ENCODE peak calls at places on chromosomes 7 and 10, in nine cellular contexts. One of them, this sample, is unnamed.

GRCh38 chr10:3020311-3020710 is 47.0 kb upstream of the PFKP start:
- DNase-seq in BJ: no peak
- DNase-seq in astrocyte of the spinal cord: no peak
- DNase-seq in Panc1: no peak
- DNase-seq in dorsolateral prefrontal cortex: no peak
- DNase-seq in MM.1S: no peak
- DNase-seq in aorta: no peak
- DNase-seq in HCT116: no peak
- DNase-seq in brain microvascular endothelial cell: no peak
- DNase-seq in this sample: no peak

GRCh38 chr7:148898845-148899474 is 14.9 kb upstream of the EZH2 start:
- DNase-seq in BJ: no peak
- DNase-seq in astrocyte of the spinal cord: no peak
- DNase-seq in Panc1: no peak
- DNase-seq in dorsolateral prefrontal cortex: no peak
- DNase-seq in MM.1S: no peak
- DNase-seq in aorta: peak; percentile 32
- DNase-seq in HCT116: no peak
- DNase-seq in brain microvascular endothelial cell: no peak
- DNase-seq in this sample: no peak

GRCh38 chr7:27910341-27910740 is 170.4 kb downstream of the TAX1BP1 start:
- DNase-seq in BJ: no peak
- DNase-seq in astrocyte of the spinal cord: no peak
- DNase-seq in Panc1: no peak
- DNase-seq in dorsolateral prefrontal cortex: no peak
- DNase-seq in MM.1S: no peak
- DNase-seq in aorta: no peak
- DNase-seq in HCT116: no peak
- DNase-seq in brain microvascular endothelial cell: no peak
- DNase-seq in this sample: no peak

GRCh38 chr10:4384254-4384653 is 441.8 kb upstream of the AKR1E2 start:
- DNase-seq in BJ: no peak
- DNase-seq in astrocyte of the spinal cord: peak; percentile 89
- DNase-seq in Panc1: no peak
- DNase-seq in dorsolateral prefrontal cortex: no peak
- DNase-seq in MM.1S: no peak
- DNase-seq in aorta: no peak
- DNase-seq in HCT116: no peak
- DNase-seq in brain microvascular endothelial cell: peak; percentile 48
- DNase-seq in this sample: no peak

GRCh38 chr10:62199584-62199983 is 69.1 kb downstream of the RTKN2 start:
- DNase-seq in BJ: no peak
- DNase-seq in astrocyte of the spinal cord: no peak
- DNase-seq in Panc1: no peak
- DNase-seq in dorsolateral prefrontal cortex: no peak
- DNase-seq in MM.1S: no peak
- DNase-seq in aorta: no peak
- DNase-seq in HCT116: no peak
- DNase-seq in brain microvascular endothelial cell: no peak
- DNase-seq in this sample: no peak

GRCh38 chr10:69407621-69408301 is 9.0 kb downstream of the TACR2 start:
- DNase-seq in BJ: no peak
- DNase-seq in astrocyte of the spinal cord: no peak
- DNase-seq in Panc1: no peak
- DNase-seq in dorsolateral prefrontal cortex: no peak
- DNase-seq in MM.1S: peak; percentile 45
- DNase-seq in aorta: no peak
- DNase-seq in HCT116: no peak
- DNase-seq in brain microvascular endothelial cell: no peak
- DNase-seq in this sample: peak; percentile 70

GRCh38 chr10:127612-128432 is 7.4 kb upstream of the ZMYND11 start:
- DNase-seq in BJ: no peak
- DNase-seq in astrocyte of the spinal cord: no peak
- DNase-seq in Panc1: no peak
- DNase-seq in dorsolateral prefrontal cortex: no peak
- DNase-seq in MM.1S: no peak
- DNase-seq in aorta: no peak
- DNase-seq in HCT116: no peak
- DNase-seq in brain microvascular endothelial cell: no peak
- DNase-seq in this sample: no peak

GRCh38 chr7:81414411-81414810 is 355.4 kb downstream of the HGF start:
- DNase-seq in BJ: no peak
- DNase-seq in astrocyte of the spinal cord: no peak
- DNase-seq in Panc1: no peak
- DNase-seq in dorsolateral prefrontal cortex: no peak
- DNase-seq in MM.1S: no peak
- DNase-seq in aorta: no peak
- DNase-seq in HCT116: no peak
- DNase-seq in brain microvascular endothelial cell: no peak
- DNase-seq in this sample: no peak

GRCh38 chr10:18456984-18457383 is 194.4 kb downstream of the NSUN6 start:
- DNase-seq in BJ: no peak
- DNase-seq in astrocyte of the spinal cord: no peak
- DNase-seq in Panc1: no peak
- DNase-seq in dorsolateral prefrontal cortex: no peak
- DNase-seq in MM.1S: no peak
- DNase-seq in aorta: no peak
- DNase-seq in HCT116: no peak
- DNase-seq in brain microvascular endothelial cell: no peak
- DNase-seq in this sample: no peak

GRCh38 chr10:131213651-131214505 is 97.6 kb downstream of the TCERG1L start:
- DNase-seq in BJ: no peak
- DNase-seq in astrocyte of the spinal cord: no peak
- DNase-seq in Panc1: no peak
- DNase-seq in dorsolateral prefrontal cortex: no peak
- DNase-seq in MM.1S: no peak
- DNase-seq in aorta: no peak
- DNase-seq in HCT116: no peak
- DNase-seq in brain microvascular endothelial cell: no peak
- DNase-seq in this sample: no peak

GRCh38 chr7:158695726-158696452 is 8.7 kb downstream of the NCAPG2 start:
- DNase-seq in BJ: no peak
- DNase-seq in astrocyte of the spinal cord: peak; percentile 80
- DNase-seq in Panc1: no peak
- DNase-seq in dorsolateral prefrontal cortex: no peak
- DNase-seq in MM.1S: no peak
- DNase-seq in aorta: no peak
- DNase-seq in HCT116: peak; percentile 34
- DNase-seq in brain microvascular endothelial cell: peak; percentile 83
- DNase-seq in this sample: peak; percentile 73

GRCh38 chr7:105916603-105917002 is 40.2 kb upstream of the ATXN7L1 start:
- DNase-seq in BJ: no peak
- DNase-seq in astrocyte of the spinal cord: peak; percentile 39
- DNase-seq in Panc1: no peak
- DNase-seq in dorsolateral prefrontal cortex: no peak
- DNase-seq in MM.1S: no peak
- DNase-seq in aorta: no peak
- DNase-seq in HCT116: no peak
- DNase-seq in brain microvascular endothelial cell: peak; percentile 17
- DNase-seq in this sample: no peak

DNA sequence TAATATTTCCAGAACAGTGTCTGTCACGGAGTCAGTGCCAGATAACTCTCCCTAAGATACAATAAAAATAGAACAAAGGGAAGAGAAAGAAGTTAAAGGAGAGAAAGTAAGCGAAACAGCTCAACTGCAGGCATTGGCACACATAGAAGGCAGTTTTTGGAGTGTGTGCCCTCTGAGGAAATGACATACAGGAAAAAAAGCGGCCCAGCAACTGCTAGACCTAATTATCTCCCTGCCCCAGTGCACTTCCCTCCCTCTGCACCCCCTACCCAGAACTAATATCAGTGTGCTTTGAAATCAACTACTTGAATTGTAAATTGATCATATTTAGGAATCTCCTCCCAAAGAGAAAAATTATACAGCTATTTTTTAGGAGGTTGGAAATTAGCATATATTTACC is 65.1 kb downstream of the MACC1 start:
- DNase-seq in BJ: no peak
- DNase-seq in astrocyte of the spinal cord: no peak
- DNase-seq in Panc1: no peak
- DNase-seq in dorsolateral prefrontal cortex: no peak
- DNase-seq in MM.1S: no peak
- DNase-seq in aorta: no peak
- DNase-seq in HCT116: no peak
- DNase-seq in brain microvascular endothelial cell: no peak
- DNase-seq in this sample: no peak
- H3K4me3 ChIP-seq in BJ: no peak overlapping the region
- H3K4me3 ChIP-seq in astrocyte of the spinal cord: no peak overlapping the region
- H3K4me3 ChIP-seq in Panc1: no peak overlapping the region
- H3K4me3 ChIP-seq in dorsolateral prefrontal cortex: no peak overlapping the region
- H3K4me3 ChIP-seq in MM.1S: no peak overlapping the region
- H3K4me3 ChIP-seq in aorta: no peak overlapping the region
- H3K4me3 ChIP-seq in HCT116: no peak overlapping the region
- H3K4me3 ChIP-seq in brain microvascular endothelial cell: no peak overlapping the region
- H3K4me3 ChIP-seq in this sample: no peak overlapping the region

GRCh38 chr10:124944982-124945381 is 3.1 kb downstream of the ZRANB1 start:
- DNase-seq in BJ: no peak
- DNase-seq in astrocyte of the spinal cord: peak; percentile 30
- DNase-seq in Panc1: no peak
- DNase-seq in dorsolateral prefrontal cortex: no peak
- DNase-seq in MM.1S: no peak
- DNase-seq in aorta: no peak
- DNase-seq in HCT116: no peak
- DNase-seq in brain microvascular endothelial cell: no peak
- DNase-seq in this sample: no peak

GRCh38 chr10:124942317-124943169 is 620 bp downstream of the ZRANB1 start:
- DNase-seq in BJ: no peak
- DNase-seq in astrocyte of the spinal cord: no peak
- DNase-seq in Panc1: no peak
- DNase-seq in dorsolateral prefrontal cortex: no peak
- DNase-seq in MM.1S: no peak
- DNase-seq in aorta: no peak
- DNase-seq in HCT116: no peak
- DNase-seq in brain microvascular endothelial cell: no peak
- DNase-seq in this sample: no peak

GRCh38 chr10:124941823-124942222 is at the start of gene ZRANB1:
- DNase-seq in BJ: no peak
- DNase-seq in astrocyte of the spinal cord: no peak
- DNase-seq in Panc1: no peak
- DNase-seq in dorsolateral prefrontal cortex: no peak
- DNase-seq in MM.1S: no peak
- DNase-seq in aorta: no peak
- DNase-seq in HCT116: no peak
- DNase-seq in brain microvascular endothelial cell: no peak
- DNase-seq in this sample: no peak

GRCh38 chr10:124946945-124947344 is 5.0 kb downstream of the ZRANB1 start:
- DNase-seq in BJ: no peak
- DNase-seq in astrocyte of the spinal cord: no peak
- DNase-seq in Panc1: no peak
- DNase-seq in dorsolateral prefrontal cortex: no peak
- DNase-seq in MM.1S: peak; percentile 53
- DNase-seq in aorta: no peak
- DNase-seq in HCT116: no peak
- DNase-seq in brain microvascular endothelial cell: no peak
- DNase-seq in this sample: no peak

GRCh38 chr10:124943301-124944092 is 1.6 kb downstream of the ZRANB1 start:
- DNase-seq in BJ: peak; percentile 85
- DNase-seq in astrocyte of the spinal cord: peak; percentile 69
- DNase-seq in Panc1: peak; percentile 83
- DNase-seq in dorsolateral prefrontal cortex: no peak
- DNase-seq in MM.1S: no peak
- DNase-seq in aorta: no peak
- DNase-seq in HCT116: peak; percentile 7
- DNase-seq in brain microvascular endothelial cell: peak; percentile 39
- DNase-seq in this sample: no peak
- H3K4me3 ChIP-seq in BJ: no peak overlapping the region
- H3K4me3 ChIP-seq in astrocyte of the spinal cord: no peak overlapping the region
- H3K4me3 ChIP-seq in Panc1: no peak overlapping the region
- H3K4me3 ChIP-seq in dorsolateral prefrontal cortex: no peak overlapping the region
- H3K4me3 ChIP-seq in MM.1S: no peak overlapping the region
- H3K4me3 ChIP-seq in aorta: no peak overlapping the region
- H3K4me3 ChIP-seq in HCT116: no peak overlapping the region
- H3K4me3 ChIP-seq in brain microvascular endothelial cell: no peak overlapping the region
- H3K4me3 ChIP-seq in this sample: peak overlapping the region; percentile 23

GRCh38 chr10:97321032-97321806 is 2.1 kb downstream of the FRAT1 start:
- DNase-seq in BJ: no peak
- DNase-seq in astrocyte of the spinal cord: no peak
- DNase-seq in Panc1: no peak
- DNase-seq in dorsolateral prefrontal cortex: no peak
- DNase-seq in MM.1S: no peak
- DNase-seq in aorta: peak; percentile 77
- DNase-seq in HCT116: no peak
- DNase-seq in brain microvascular endothelial cell: no peak
- DNase-seq in this sample: peak; percentile 78
- H3K4me3 ChIP-seq in BJ: no peak overlapping the region
- H3K4me3 ChIP-seq in astrocyte of the spinal cord: no peak overlapping the region
- H3K4me3 ChIP-seq in Panc1: no peak overlapping the region
- H3K4me3 ChIP-seq in dorsolateral prefrontal cortex: peak overlapping the region; percentile 67
- H3K4me3 ChIP-seq in MM.1S: peak overlapping the region; percentile 71
- H3K4me3 ChIP-seq in aorta: peak overlapping the region; percentile 56
- H3K4me3 ChIP-seq in HCT116: no peak overlapping the region
- H3K4me3 ChIP-seq in brain microvascular endothelial cell: peak overlapping the region; percentile 15
- H3K4me3 ChIP-seq in this sample: peak overlapping the region; percentile 71

DNA sequence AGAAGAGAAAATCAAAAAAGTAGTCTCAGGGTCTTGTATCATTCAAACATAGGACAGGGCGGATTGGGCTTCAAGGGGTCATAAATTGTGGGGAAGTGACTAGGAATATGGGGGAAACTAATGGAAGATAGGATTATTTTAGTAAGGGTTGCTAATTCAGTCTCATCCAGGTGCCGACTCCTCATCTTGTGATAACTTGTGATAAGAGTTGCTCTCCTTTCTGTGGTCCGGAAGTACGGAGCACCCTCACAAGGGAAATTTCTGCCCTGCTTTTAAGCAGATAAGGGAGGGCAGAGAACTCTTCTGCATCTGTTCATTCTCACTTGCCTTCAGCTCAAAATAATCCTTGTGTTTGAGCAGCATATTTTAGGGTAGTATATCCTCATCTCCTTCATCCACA is 436.4 kb upstream of the LRGUK start:
- DNase-seq in BJ: no peak
- DNase-seq in astrocyte of the spinal cord: no peak
- DNase-seq in Panc1: no peak
- DNase-seq in dorsolateral prefrontal cortex: no peak
- DNase-seq in MM.1S: no peak
- DNase-seq in aorta: no peak
- DNase-seq in HCT116: no peak
- DNase-seq in brain microvascular endothelial cell: no peak
- DNase-seq in this sample: no peak
- H3K4me3 ChIP-seq in BJ: no peak overlapping the region
- H3K4me3 ChIP-seq in astrocyte of the spinal cord: no peak overlapping the region
- H3K4me3 ChIP-seq in Panc1: no peak overlapping the region
- H3K4me3 ChIP-seq in dorsolateral prefrontal cortex: no peak overlapping the region
- H3K4me3 ChIP-seq in MM.1S: no peak overlapping the region
- H3K4me3 ChIP-seq in aorta: no peak overlapping the region
- H3K4me3 ChIP-seq in HCT116: no peak overlapping the region
- H3K4me3 ChIP-seq in brain microvascular endothelial cell: no peak overlapping the region
- H3K4me3 ChIP-seq in this sample: no peak overlapping the region

DNA sequence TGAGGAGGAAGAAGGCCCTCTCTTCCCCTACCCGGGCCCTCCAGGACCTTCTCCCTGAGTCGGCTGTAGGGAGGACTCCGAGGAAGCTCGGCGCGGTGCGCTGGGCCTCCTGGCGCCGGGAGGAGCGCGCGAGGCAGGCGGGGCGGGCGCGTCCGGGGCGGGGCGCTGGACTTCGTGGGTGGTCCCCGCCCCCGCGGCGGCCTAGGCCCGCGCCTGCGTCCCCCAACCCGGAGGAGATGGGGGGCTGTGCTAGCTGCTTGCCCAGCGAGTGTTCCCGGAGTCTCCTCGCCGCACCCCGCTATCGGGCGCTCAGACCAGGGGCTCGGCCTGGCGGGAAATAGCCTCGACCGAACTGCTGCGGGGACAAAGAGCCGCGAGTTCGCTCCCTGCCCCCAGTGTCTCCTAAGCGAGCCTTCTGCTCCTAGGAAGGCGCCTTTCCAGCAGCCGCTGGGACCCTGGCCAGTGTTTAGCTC is 19.2 kb upstream of the SMO start:
- DNase-seq in BJ: no peak
- DNase-seq in astrocyte of the spinal cord: peak; percentile 22
- DNase-seq in Panc1: no peak
- DNase-seq in dorsolateral prefrontal cortex: no peak
- DNase-seq in MM.1S: no peak
- DNase-seq in aorta: peak; percentile 84
- DNase-seq in HCT116: no peak
- DNase-seq in brain microvascular endothelial cell: no peak
- DNase-seq in this sample: peak; percentile 90
- H3K4me3 ChIP-seq in BJ: peak overlapping the region; percentile 42
- H3K4me3 ChIP-seq in astrocyte of the spinal cord: peak overlapping the region; percentile 48
- H3K4me3 ChIP-seq in Panc1: no peak overlapping the region
- H3K4me3 ChIP-seq in dorsolateral prefrontal cortex: peak overlapping the region; percentile 49
- H3K4me3 ChIP-seq in MM.1S: peak overlapping the region; percentile 26
- H3K4me3 ChIP-seq in aorta: peak overlapping the region; percentile 27
- H3K4me3 ChIP-seq in HCT116: no peak overlapping the region
- H3K4me3 ChIP-seq in brain microvascular endothelial cell: peak overlapping the region; percentile 59
- H3K4me3 ChIP-seq in this sample: peak overlapping the region; percentile 50

This sample was measured in right cardiac atrium.